ENCODE peak calls at places on chromosomes 3 and 15, in four cellular contexts. One of them, this sample, is unnamed.
A peak's percentile ranks its signal among the peaks of the same experiment; 100 is the strongest.

GRCh38 chr15:94255540-94255939 is 24.2 kb downstream of the MCTP2 start:
- DNase-seq in GM04504: no peak
- DNase-seq in right atrium auricular region: no peak
- DNase-seq in RWPE1: no peak
- DNase-seq in this sample: no peak

GRCh38 chr3:129892857-129893615 is 475 bp downstream of the TMCC1 start:
- DNase-seq in GM04504: peak; percentile 18
- DNase-seq in right atrium auricular region: peak; percentile 60
- DNase-seq in RWPE1: peak; percentile 22
- DNase-seq in this sample: peak; percentile 53

GRCh38 chr15:89998141-89998661 is 2.9 kb upstream of the ZNF710 start:
- DNase-seq in GM04504: peak; percentile 28
- DNase-seq in right atrium auricular region: no peak
- DNase-seq in RWPE1: peak; percentile 94
- DNase-seq in this sample: peak; percentile 87

GRCh38 chr3:99473321-99473751 is 165.1 kb upstream of the COL8A1 start:
- DNase-seq in GM04504: peak; percentile 52
- DNase-seq in right atrium auricular region: no peak
- DNase-seq in RWPE1: no peak
- DNase-seq in this sample: peak; percentile 13

GRCh38 chr3:105802073-105802706 is 66.6 kb downstream of the CBLB start:
- DNase-seq in GM04504: no peak
- DNase-seq in right atrium auricular region: no peak
- DNase-seq in RWPE1: no peak
- DNase-seq in this sample: no peak

GRCh38 chr3:41464401-41464800 is 265.1 kb downstream of the CTNNB1 start:
- DNase-seq in GM04504: no peak
- DNase-seq in right atrium auricular region: no peak
- DNase-seq in RWPE1: no peak
- DNase-seq in this sample: peak; percentile 54

GRCh38 chr15:63238796-63239195 is 38.6 kb upstream of the APH1B start:
- DNase-seq in GM04504: peak; percentile 40
- DNase-seq in right atrium auricular region: no peak
- DNase-seq in RWPE1: peak; percentile 71
- DNase-seq in this sample: peak; percentile 6

GRCh38 chr15:59833366-59833765 is 144.2 kb upstream of the BNIP2 start:
- DNase-seq in GM04504: no peak
- DNase-seq in right atrium auricular region: no peak
- DNase-seq in RWPE1: no peak
- DNase-seq in this sample: no peak

GRCh38 chr3:93904568-93904967 is 69.1 kb downstream of the PROS1 start:
- DNase-seq in GM04504: no peak
- DNase-seq in right atrium auricular region: no peak
- DNase-seq in RWPE1: peak; percentile 44
- DNase-seq in this sample: peak; percentile 42

GRCh38 chr3:185318136-185318535 is 44.8 kb upstream of the MAP3K13 start:
- DNase-seq in GM04504: no peak
- DNase-seq in right atrium auricular region: no peak
- DNase-seq in RWPE1: no peak
- DNase-seq in this sample: peak; percentile 84

GRCh38 chr15:81923561-81924350 is 122.1 kb downstream of the MEX3B start:
- DNase-seq in GM04504: no peak
- DNase-seq in right atrium auricular region: no peak
- DNase-seq in RWPE1: no peak
- DNase-seq in this sample: no peak

GRCh38 chr3:57370331-57370730 is 77.8 kb upstream of the ASB14 start:
- DNase-seq in GM04504: no peak
- DNase-seq in right atrium auricular region: no peak
- DNase-seq in RWPE1: no peak
- DNase-seq in this sample: no peak

GRCh38 chr15:70494861-70495571 is 268.3 kb downstream of the UACA start:
- DNase-seq in GM04504: peak; percentile 56
- DNase-seq in right atrium auricular region: no peak
- DNase-seq in RWPE1: peak; percentile 99
- DNase-seq in this sample: peak; percentile 98

GRCh38 chr15:52780172-52780980 is 9.8 kb downstream of the ONECUT1 start:
- DNase-seq in GM04504: peak; percentile 24
- DNase-seq in right atrium auricular region: peak; percentile 69
- DNase-seq in RWPE1: peak; percentile 54
- DNase-seq in this sample: peak; percentile 76

GRCh38 chr3:25033407-25034029 is 394.5 kb upstream of the RARB start:
- DNase-seq in GM04504: no peak
- DNase-seq in right atrium auricular region: no peak
- DNase-seq in RWPE1: peak; percentile 1
- DNase-seq in this sample: peak; percentile 60

GRCh38 chr3:169207089-169207488 is 456.4 kb downstream of the MECOM start:
- DNase-seq in GM04504: no peak
- DNase-seq in right atrium auricular region: no peak
- DNase-seq in RWPE1: no peak
- DNase-seq in this sample: no peak

GRCh38 chr3:99418709-99419108 is 219.7 kb upstream of the COL8A1 start:
- DNase-seq in GM04504: no peak
- DNase-seq in right atrium auricular region: no peak
- DNase-seq in RWPE1: no peak
- DNase-seq in this sample: no peak

GRCh38 chr15:49145651-49146609 is 9.5 kb downstream of the COPS2 start:
- DNase-seq in GM04504: no peak
- DNase-seq in right atrium auricular region: no peak
- DNase-seq in RWPE1: peak; percentile 54
- DNase-seq in this sample: peak; percentile 73

GRCh38 chr15:40743466-40743865 is 11.6 kb downstream of the RMDN3 start:
- DNase-seq in GM04504: no peak
- DNase-seq in right atrium auricular region: no peak
- DNase-seq in RWPE1: no peak
- DNase-seq in this sample: no peak

GRCh38 chr3:192727032-192727847 is at the start of gene FGF12:
- DNase-seq in GM04504: peak; percentile 1
- DNase-seq in right atrium auricular region: peak; percentile 77
- DNase-seq in RWPE1: peak; percentile 79
- DNase-seq in this sample: peak; percentile 52

GRCh38 chr15:71373917-71374316 is 258.6 kb downstream of the THSD4 start:
- DNase-seq in GM04504: no peak
- DNase-seq in right atrium auricular region: no peak
- DNase-seq in RWPE1: no peak
- DNase-seq in this sample: no peak

GRCh38 chr3:72011495-72011894 is 226.5 kb upstream of the PROK2 start:
- DNase-seq in GM04504: peak; percentile 86
- DNase-seq in right atrium auricular region: no peak
- DNase-seq in RWPE1: no peak
- DNase-seq in this sample: no peak

GRCh38 chr15:71434774-71435173 is 319.5 kb downstream of the THSD4 start:
- DNase-seq in GM04504: no peak
- DNase-seq in right atrium auricular region: no peak
- DNase-seq in RWPE1: peak; percentile 19
- DNase-seq in this sample: peak; percentile 26

GRCh38 chr3:48599077-48599501 is 4.0 kb upstream of the COL7A1 start:
- DNase-seq in GM04504: no peak
- DNase-seq in right atrium auricular region: no peak
- DNase-seq in RWPE1: peak; percentile 91
- DNase-seq in this sample: peak; percentile 67

GRCh38 chr15:73368301-73369072 is at the start of gene HCN4:
- DNase-seq in GM04504: no peak
- DNase-seq in right atrium auricular region: no peak
- DNase-seq in RWPE1: no peak
- DNase-seq in this sample: no peak

GRCh38 chr3:186888569-186888968 is 41.8 kb upstream of the ST6GAL1 start:
- DNase-seq in GM04504: no peak
- DNase-seq in right atrium auricular region: no peak
- DNase-seq in RWPE1: no peak
- DNase-seq in this sample: no peak

GRCh38 chr3:127304121-127304744 is 16.4 kb upstream of the PRR20G start:
- DNase-seq in GM04504: no peak
- DNase-seq in right atrium auricular region: no peak
- DNase-seq in RWPE1: peak; percentile 63
- DNase-seq in this sample: peak; percentile 75

GRCh38 chr3:178457506-178457905 is 78.7 kb upstream of the KCNMB2 start:
- DNase-seq in GM04504: no peak
- DNase-seq in right atrium auricular region: no peak
- DNase-seq in RWPE1: no peak
- DNase-seq in this sample: no peak

GRCh38 chr3:182981038-182981380 is 671 bp upstream of the DCUN1D1 start:
- DNase-seq in GM04504: no peak
- DNase-seq in right atrium auricular region: peak; percentile 57
- DNase-seq in RWPE1: no peak
- DNase-seq in this sample: no peak

GRCh38 chr3:103863381-103863780 is 1428.6 kb downstream of the ZPLD1 start:
- DNase-seq in GM04504: no peak
- DNase-seq in right atrium auricular region: no peak
- DNase-seq in RWPE1: no peak
- DNase-seq in this sample: no peak

GRCh38 chr3:120344349-120344748 is 4.8 kb downstream of the LRRC58 start:
- DNase-seq in GM04504: no peak
- DNase-seq in right atrium auricular region: no peak
- DNase-seq in RWPE1: no peak
- DNase-seq in this sample: peak; percentile 26

GRCh38 chr3:27185231-27185989 is 183.8 kb downstream of the NEK10 start:
- DNase-seq in GM04504: no peak
- DNase-seq in right atrium auricular region: no peak
- DNase-seq in RWPE1: no peak
- DNase-seq in this sample: no peak

GRCh38 chr3:15795563-15796308 is 2.0 kb downstream of the ANKRD28 start:
- DNase-seq in GM04504: peak; percentile 40
- DNase-seq in right atrium auricular region: no peak
- DNase-seq in RWPE1: no peak
- DNase-seq in this sample: peak; percentile 53

GRCh38 chr3:185089751-185090150 is 63.1 kb downstream of the C3orf70 start:
- DNase-seq in GM04504: no peak
- DNase-seq in right atrium auricular region: no peak
- DNase-seq in RWPE1: no peak
- DNase-seq in this sample: no peak

GRCh38 chr3:124620600-124621063 is 109.6 kb upstream of the UMPS start:
- DNase-seq in GM04504: no peak
- DNase-seq in right atrium auricular region: no peak
- DNase-seq in RWPE1: no peak
- DNase-seq in this sample: no peak

GRCh38 chr3:141807277-141808038 is 44.2 kb downstream of the GRK7 start:
- DNase-seq in GM04504: no peak
- DNase-seq in right atrium auricular region: no peak
- DNase-seq in RWPE1: no peak
- DNase-seq in this sample: no peak

GRCh38 chr3:108608750-108609149 is 19.2 kb downstream of the DZIP3 start:
- DNase-seq in GM04504: no peak
- DNase-seq in right atrium auricular region: no peak
- DNase-seq in RWPE1: no peak
- DNase-seq in this sample: no peak

GRCh38 chr3:142857056-142857455 is 31.8 kb downstream of the PCOLCE2 start:
- DNase-seq in GM04504: no peak
- DNase-seq in right atrium auricular region: no peak
- DNase-seq in RWPE1: no peak
- DNase-seq in this sample: peak; percentile 52

This sample was measured in PC-3.